ENCODE peak calls at places on chromosomes 7 and 10, in ten cellular contexts. I is Peyer's patch, T is GM06990, U is fibroblast of lung, N is gastrocnemius medialis, X is GM23338, Y is foreskin fibroblast, M is HFF-Myc, W is psoas muscle, V is heart right ventricle. G is an unnamed sample.

GRCh38 chr10:20372748-20373147 is 524.4 kb downstream of the NEBL start:
- DNase-seq in I (no peak), T (no peak), U (no peak), N (no peak), X (peak), Y (no peak), M (no peak), W (no peak), V (no peak), G (no peak)

GRCh38 chr10:107740962-107741690 is 576.6 kb upstream of the SORCS1 start:
- DNase-seq in I (no peak), T (no peak), U (peak), N (no peak), X (no peak), Y (peak), M (no peak), W (no peak), V (no peak), G (peak)

GRCh38 chr10:65670087-65670486 is 1255.7 kb upstream of the LRRTM3 start:
- DNase-seq in I (no peak), T (no peak), U (peak), N (no peak), X (no peak), Y (no peak), M (no peak), W (no peak), V (no peak), G (no peak)

GRCh38 chr10:13271552-13272163 is 28.2 kb downstream of the PHYH start:
- DNase-seq in I (peak), T (peak), U (no peak), N (peak), X (peak), Y (peak), M (no peak), W (peak), V (peak), G (peak)

GRCh38 chr10:103566536-103566935 is 73.0 kb downstream of the NEURL1 start:
- DNase-seq in I (no peak), T (no peak), U (no peak), N (no peak), X (no peak), Y (no peak), M (no peak), W (no peak), V (no peak), G (no peak)

GRCh38 chr7:137169282-137169698 is 174.2 kb downstream of the PTN start:
- DNase-seq in I (no peak), T (no peak), U (peak), N (peak), X (peak), Y (peak), M (peak), W (peak), V (peak), G (peak)

GRCh38 chr7:157568785-157569584 is 232.2 kb downstream of the DNAJB6 start:
- DNase-seq in I (peak), T (peak), U (peak), N (no peak), X (peak), Y (peak), M (no peak), W (peak), V (peak), G (peak)

GRCh38 chr10:52883996-52884871 is 111.7 kb upstream of the MBL2 start:
- DNase-seq in I (peak), T (peak), U (peak), N (no peak), X (peak), Y (peak), M (peak), W (no peak), V (peak), G (peak)

GRCh38 chr10:4083509-4084003 is 298.5 kb upstream of the KLF6 start:
- DNase-seq in I (no peak), T (no peak), U (peak), N (no peak), X (peak), Y (no peak), M (no peak), W (no peak), V (peak), G (no peak)

GRCh38 chr10:116270691-116271592 is 2.1 kb downstream of the GFRA1 start:
- DNase-seq in I (no peak), T (no peak), U (peak), N (peak), X (peak), Y (no peak), M (no peak), W (peak), V (no peak), G (no peak)

GRCh38 chr7:95861041-95861440 is 88.7 kb downstream of the DYNC1I1 start:
- DNase-seq in I (no peak), T (no peak), U (peak), N (no peak), X (peak), Y (no peak), M (no peak), W (no peak), V (no peak), G (no peak)

GRCh38 chr10:43044444-43045245 is 32.2 kb upstream of the RET start:
- DNase-seq in I (peak), T (no peak), U (no peak), N (no peak), X (no peak), Y (no peak), M (no peak), W (no peak), V (no peak), G (no peak)

DNA sequence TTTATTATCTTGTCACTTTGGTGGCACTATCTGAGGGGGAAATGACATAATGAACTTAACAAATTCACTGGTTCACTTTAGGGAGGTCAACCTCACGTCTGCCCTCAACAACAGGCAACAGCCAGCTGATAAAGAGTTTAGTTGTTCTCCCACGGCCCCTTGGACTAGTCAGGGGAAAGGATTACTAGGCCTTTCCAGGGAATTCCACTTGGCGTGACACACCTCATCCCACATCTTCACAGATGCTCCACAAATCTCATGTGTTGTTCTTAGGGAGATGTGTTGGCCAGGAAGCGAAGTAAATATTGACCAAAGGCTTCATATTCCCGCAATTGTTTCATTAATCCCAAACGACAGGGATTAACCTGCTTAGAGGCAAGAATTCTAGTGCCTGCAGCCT is 183.5 kb upstream of the CDCA7L start:
- DNase-seq in I (no peak), T (no peak), U (no peak), N (no peak), X (no peak), Y (no peak), M (no peak), W (no peak), V (no peak), G (no peak)
- H3K4me3 ChIP-seq in I (no peak), T (no peak), U (no peak), N (no peak), X (no peak), Y (no peak), M (no peak), W (no peak), V (no peak), G (no peak)

DNA sequence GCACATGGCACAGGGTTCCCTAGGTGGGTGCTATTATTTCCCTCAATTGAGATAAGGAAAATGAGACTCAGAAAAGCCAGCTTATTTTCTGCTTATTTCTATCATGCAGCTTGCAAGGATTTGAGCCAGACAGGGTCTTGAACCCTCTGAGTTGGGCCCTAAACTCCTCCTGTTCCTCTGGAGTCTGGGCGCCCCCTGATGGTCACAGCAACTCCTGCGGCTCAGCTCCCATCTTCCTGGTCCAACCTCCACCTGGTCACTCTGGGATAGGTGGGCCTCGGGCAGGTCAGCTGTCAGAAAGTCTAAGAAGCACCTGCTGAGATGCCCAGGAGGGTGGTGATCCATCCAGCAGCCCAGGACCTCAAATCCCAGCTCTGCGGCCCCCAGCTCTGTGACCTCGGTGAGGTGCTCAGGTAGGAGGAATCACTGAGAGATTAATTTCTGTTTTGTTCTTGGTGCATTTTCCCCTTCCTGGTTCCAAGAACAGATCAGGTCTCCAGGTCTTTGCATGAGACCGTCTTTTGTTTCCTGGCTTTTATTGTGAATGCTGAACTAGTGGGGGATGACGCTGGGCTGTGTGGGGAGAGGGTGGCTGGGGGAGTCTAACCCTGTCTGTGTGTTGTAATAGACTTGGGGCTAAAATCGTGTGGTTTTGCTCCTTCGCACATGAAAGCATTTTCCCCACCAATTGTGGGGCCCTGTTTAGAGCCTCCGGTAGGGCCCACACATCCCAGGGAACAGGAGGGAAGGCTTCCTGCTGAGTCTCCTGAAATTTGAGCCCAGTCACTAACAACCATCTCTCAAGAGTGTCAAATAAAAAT is 32.8 kb downstream of the TMEM130 start:
- DNase-seq in I (no peak), T (peak), U (no peak), N (no peak), X (peak), Y (no peak), M (no peak), W (no peak), V (no peak), G (peak)
- TF ChIP-seq CTCF in I (no peak), T (peak), U (peak), N (no peak), X (peak), Y (peak), M (peak), W (peak), V (peak), G (peak)

DNA sequence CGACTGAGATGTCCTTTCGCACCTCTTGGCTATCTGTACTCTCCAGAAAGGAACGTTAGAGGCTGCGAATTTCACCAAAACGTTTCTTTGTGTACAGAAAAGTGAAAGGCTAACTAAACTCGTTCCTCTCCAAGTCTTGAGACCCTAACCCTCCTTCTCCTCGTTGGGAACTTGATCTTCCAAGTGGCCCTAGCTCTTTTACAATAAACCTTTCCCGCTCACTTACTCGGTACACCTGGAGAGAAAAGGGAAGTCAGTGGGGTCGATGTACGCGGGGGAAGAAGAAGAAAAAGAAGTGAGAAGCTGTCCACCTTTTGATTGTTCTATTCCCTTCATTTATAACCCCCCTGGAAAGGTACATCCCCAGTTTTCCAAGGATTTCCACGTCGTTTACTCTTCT is 164.9 kb upstream of the PPP1R3A start:
- DNase-seq in I (no peak), T (no peak), U (no peak), N (no peak), X (no peak), Y (no peak), M (no peak), W (no peak), V (no peak), G (peak)
- H3K4me3 ChIP-seq in I (peak), T (no peak), U (no peak), N (peak), X (peak), Y (no peak), M (no peak), W (peak), V (peak), G (peak)

DNA sequence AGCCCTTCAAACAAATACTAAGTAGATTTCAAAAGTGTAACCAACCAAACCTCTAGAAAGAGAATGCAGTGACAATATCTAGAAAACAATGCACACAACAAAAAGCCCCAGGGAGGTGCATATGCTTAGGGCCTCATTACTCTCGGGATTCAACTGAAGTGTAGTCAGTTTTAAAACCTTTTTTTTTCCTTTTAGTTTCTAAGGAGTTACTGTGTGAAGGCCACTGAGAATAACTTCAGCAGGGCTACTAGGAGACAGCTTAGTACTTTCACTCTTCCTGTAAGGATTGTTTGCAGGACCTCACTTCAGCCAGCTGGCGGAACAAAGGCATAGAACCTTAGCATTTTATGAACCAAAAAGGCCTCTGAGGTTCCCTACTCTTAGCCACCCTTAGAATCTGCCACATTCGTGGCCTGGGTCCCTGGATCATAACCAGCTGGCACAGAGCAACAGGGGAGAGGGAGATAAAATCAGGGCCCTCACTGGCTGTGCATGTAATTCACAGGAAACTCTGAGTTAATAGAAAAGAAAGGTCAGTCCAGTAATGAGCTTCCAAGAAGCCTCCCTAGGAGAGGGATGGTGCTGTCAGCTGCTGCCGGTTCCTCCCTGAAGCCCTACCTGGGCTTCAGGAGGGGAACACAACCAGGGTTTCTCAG is 3.6 kb downstream of the VOPP1 start:
- DNase-seq in I (no peak), T (no peak), U (peak), N (no peak), X (no peak), Y (no peak), M (no peak), W (no peak), V (no peak), G (peak)
- TF ChIP-seq CTCF in I (no peak), T (no peak), U (no peak), N (no peak), X (no peak), Y (peak), M (no peak), W (no peak), V (no peak), G (no peak)

DNA sequence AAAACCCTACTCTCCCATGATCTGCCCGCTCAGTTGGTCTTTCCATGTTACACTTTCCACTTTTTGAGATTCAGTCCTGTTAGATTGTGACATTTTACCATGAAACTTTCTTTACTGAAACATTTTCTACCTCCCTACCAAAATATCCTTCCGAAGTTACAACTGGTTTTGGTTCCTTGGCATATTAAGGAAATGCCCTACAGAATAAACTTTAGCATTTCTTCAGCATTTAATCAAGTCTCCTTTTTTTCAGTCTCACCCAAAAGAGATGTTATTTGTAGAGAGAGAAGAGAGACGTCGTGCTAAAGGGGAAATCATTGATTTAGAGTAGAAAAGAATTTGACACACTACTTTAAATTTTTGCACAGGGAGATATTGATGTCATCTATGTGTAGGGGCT is 9.7 kb upstream of the FEZF1 start:
- DNase-seq in I (no peak), T (no peak), U (no peak), N (no peak), X (no peak), Y (no peak), M (no peak), W (no peak), V (no peak), G (no peak)
- H3K4me3 ChIP-seq in I (no peak), T (no peak), U (no peak), N (no peak), X (peak), Y (no peak), M (no peak), W (no peak), V (no peak), G (no peak)